ENCODE peak calls at places on chromosome 22, in five cellular contexts. V is GM12878, F is K562, S is SK-N-SH, O is HepG2. A is an unnamed sample.

GRCh38 chr22:43345761-43346261 is 2.6 kb upstream of the SCUBE1 start:
- DNase-seq in S (no peak), V (no peak), O (peak; percentile 46), F (peak; percentile 30), A (no peak)

GRCh38 chr22:41092847-41093371 is 517 bp downstream of the EP300 start:
- DNase-seq in V (no peak), F (peak; percentile 9), S (peak; percentile 21), O (peak; percentile 15), A (no peak)

GRCh38 chr22:41939981-41940852 is 6.7 kb downstream of the CENPM start:
- DNase-seq in V (peak; percentile 98), S (no peak), F (no peak), O (no peak), A (no peak)

GRCh38 chr22:45575607-45576272 is 73.1 kb downstream of the FBLN1 start:
- DNase-seq in O (no peak), F (no peak), S (no peak), V (no peak), A (no peak)

GRCh38 chr22:36417281-36417686 is 29.5 kb upstream of the MYH9 start:
- DNase-seq in V (no peak), S (no peak), O (no peak), F (no peak), A (no peak)

GRCh38 chr22:46256358-46256958 is 6.4 kb upstream of the CDPF1 start:
- DNase-seq in F (peak; percentile 44), O (peak; percentile 10), S (no peak), V (no peak), A (no peak)

GRCh38 chr22:29270475-29271271 is 2.6 kb downstream of the EWSR1 start:
- DNase-seq in V (no peak), O (peak; percentile 69), S (no peak), F (no peak), A (no peak)

GRCh38 chr22:41880653-41881052 is 34.2 kb downstream of the SHISA8 start:
- DNase-seq in F (no peak), O (no peak), S (no peak), V (no peak), A (no peak)

GRCh38 chr22:33332538-33332937 is 274.4 kb upstream of the SYN3 start:
- DNase-seq in S (no peak), O (no peak), F (no peak), V (no peak), A (no peak)

GRCh38 chr22:42967005-42967404 is 47.9 kb downstream of the PACSIN2 start:
- DNase-seq in V (no peak), S (no peak), O (no peak), F (no peak), A (no peak)

GRCh38 chr22:18078329-18079041 is 695 bp downstream of the PEX26 start:
- DNase-seq in F (peak; percentile 40), S (peak; percentile 63), O (peak; percentile 34), V (no peak), A (no peak)

GRCh38 chr22:28034760-28035401 is 115.8 kb upstream of the PITPNB start:
- DNase-seq in O (no peak), V (no peak), S (peak; percentile 64), F (peak; percentile 67), A (no peak)

GRCh38 chr22:17707526-17707925 is 66.7 kb downstream of the BID start:
- DNase-seq in S (no peak), F (no peak), O (no peak), V (no peak), A (no peak)

GRCh38 chr22:31496735-31497146 is 405 bp downstream of the SFI1 start:
- DNase-seq in V (no peak), F (peak; percentile 20), O (no peak), S (no peak), A (no peak)

GRCh38 chr22:24357547-24357946 is 69.9 kb upstream of the ADORA2A start:
- DNase-seq in S (no peak), O (no peak), F (no peak), V (no peak), A (no peak)

GRCh38 chr22:24338701-24339451 is 68.2 kb downstream of the SPECC1L start:
- DNase-seq in F (no peak), V (no peak), S (no peak), O (no peak), A (no peak)

GRCh38 chr22:27617214-27617881 is 184.2 kb downstream of the MN1 start:
- DNase-seq in S (no peak), O (no peak), V (no peak), F (no peak), A (no peak)

GRCh38 chr22:39179401-39179827 is 26.9 kb upstream of the CBX7 start:
- DNase-seq in F (peak; percentile 30), S (no peak), O (no peak), V (no peak), A (no peak)

GRCh38 chr22:30636226-30637077 is 871 bp downstream of the SLC35E4 start:
- DNase-seq in S (peak; percentile 60), V (no peak), F (no peak), O (no peak), A (no peak)

GRCh38 chr22:25475554-25476022 is 88.9 kb upstream of the GRK3 start:
- DNase-seq in S (peak; percentile 49), O (no peak), V (no peak), F (no peak), A (no peak)

GRCh38 chr22:37484115-37485005 is 1.8 kb downstream of the MFNG start:
- DNase-seq in F (no peak), O (no peak), S (no peak), V (peak; percentile 75), A (no peak)

GRCh38 chr22:44648821-44649566 is 53.0 kb upstream of the PRR5 start:
- DNase-seq in O (no peak), F (no peak), S (peak; percentile 19), V (no peak), A (no peak)

GRCh38 chr22:43424201-43424600 is 12.4 kb downstream of the MPPED1 start:
- DNase-seq in V (no peak), O (no peak), S (no peak), F (no peak), A (no peak)

GRCh38 chr22:47600281-47600680 is 837.8 kb downstream of the TBC1D22A start:
- DNase-seq in F (no peak), O (no peak), S (no peak), V (no peak), A (no peak)
- TF ChIP-seq RAD21 in F (no peak), O (no peak), S (no peak), V (no peak), A (no peak)

GRCh38 chr22:21633481-21633880 is 921 bp downstream of the CCDC116 start:
- DNase-seq in S (no peak), F (no peak), O (no peak), V (no peak), A (no peak)

GRCh38 chr22:21635771-21636510 is 3.4 kb downstream of the CCDC116 start:
- DNase-seq in O (no peak), V (no peak), F (no peak), S (no peak), A (no peak)

GRCh38 chr22:21634081-21634480 is 1.5 kb downstream of the CCDC116 start:
- DNase-seq in S (no peak), F (no peak), O (no peak), V (no peak), A (no peak)

GRCh38 chr22:21636629-21637218 is 4.2 kb downstream of the CCDC116 start:
- DNase-seq in S (no peak), F (no peak), O (no peak), V (no peak), A (no peak)

DNA sequence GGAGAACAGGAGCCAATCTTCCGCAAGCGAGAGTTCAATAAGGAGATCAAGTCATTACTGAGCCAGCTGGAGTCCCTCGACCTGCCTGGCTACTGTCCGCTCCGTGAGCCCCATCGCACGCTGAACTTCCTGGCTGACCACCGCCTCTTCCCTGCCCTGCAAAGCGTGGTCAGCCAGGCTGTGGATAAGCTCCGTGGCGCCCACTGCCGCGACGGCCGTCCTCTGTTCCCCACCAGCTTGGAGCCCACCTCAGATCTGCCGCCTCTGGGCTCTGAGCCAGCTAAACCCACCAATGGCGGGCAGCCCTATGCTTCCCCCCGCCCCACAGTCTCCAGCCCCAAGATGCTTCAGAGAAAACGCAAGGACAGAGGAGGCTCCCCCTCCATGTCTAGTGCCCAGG is 2.3 kb downstream of the CCDC116 start:
- DNase-seq in S (no peak), O (no peak), V (no peak), F (no peak), A (no peak)
- TF ChIP-seq SIN3A in S (no peak), O (no peak), V (no peak), F (no peak), A (no peak)

GRCh38 chr22:48778308-48779195 is 1049.1 kb downstream of the BRD1 start:
- DNase-seq in O (no peak), S (no peak), F (no peak), V (no peak), A (no peak)

GRCh38 chr22:48779661-48780596 is 1047.7 kb downstream of the BRD1 start:
- DNase-seq in O (no peak), F (no peak), S (no peak), V (no peak), A (no peak)

GRCh38 chr22:48780597-48781277 is 1046.9 kb downstream of the BRD1 start:
- DNase-seq in F (no peak), V (no peak), O (no peak), S (no peak), A (no peak)

GRCh38 chr22:48781391-48781790 is 1046.3 kb downstream of the BRD1 start:
- DNase-seq in O (no peak), S (no peak), F (no peak), V (no peak), A (no peak)

GRCh38 chr22:48779211-48779643 is 1048.4 kb downstream of the BRD1 start:
- DNase-seq in V (no peak), O (no peak), F (no peak), S (no peak), A (no peak)
- H3K9me3 ChIP-seq in V (no peaks in the 10 kb centered on the region), O (peaks cover 18% of the 10 kb centered on the region), F (no peaks in the 10 kb centered on the region), S (no peaks in the 10 kb centered on the region), A (peaks cover 15% of the 10 kb centered on the region)

GRCh38 chr22:19917389-19918138 is 24.0 kb upstream of the COMT start:
- DNase-seq in S (no peak), V (no peak), F (no peak), O (no peak), A (no peak)

GRCh38 chr22:19921544-19922081 is 20.0 kb upstream of the COMT start:
- DNase-seq in F (no peak), O (no peak), V (no peak), S (no peak), A (no peak)

GRCh38 chr22:19918332-19919106 is 23.1 kb upstream of the COMT start:
- DNase-seq in S (no peak), F (peak; percentile 69), V (no peak), O (no peak), A (no peak)

GRCh38 chr22:19916941-19917340 is 24.6 kb upstream of the COMT start:
- DNase-seq in S (no peak), V (no peak), F (no peak), O (no peak), A (no peak)

DNA sequence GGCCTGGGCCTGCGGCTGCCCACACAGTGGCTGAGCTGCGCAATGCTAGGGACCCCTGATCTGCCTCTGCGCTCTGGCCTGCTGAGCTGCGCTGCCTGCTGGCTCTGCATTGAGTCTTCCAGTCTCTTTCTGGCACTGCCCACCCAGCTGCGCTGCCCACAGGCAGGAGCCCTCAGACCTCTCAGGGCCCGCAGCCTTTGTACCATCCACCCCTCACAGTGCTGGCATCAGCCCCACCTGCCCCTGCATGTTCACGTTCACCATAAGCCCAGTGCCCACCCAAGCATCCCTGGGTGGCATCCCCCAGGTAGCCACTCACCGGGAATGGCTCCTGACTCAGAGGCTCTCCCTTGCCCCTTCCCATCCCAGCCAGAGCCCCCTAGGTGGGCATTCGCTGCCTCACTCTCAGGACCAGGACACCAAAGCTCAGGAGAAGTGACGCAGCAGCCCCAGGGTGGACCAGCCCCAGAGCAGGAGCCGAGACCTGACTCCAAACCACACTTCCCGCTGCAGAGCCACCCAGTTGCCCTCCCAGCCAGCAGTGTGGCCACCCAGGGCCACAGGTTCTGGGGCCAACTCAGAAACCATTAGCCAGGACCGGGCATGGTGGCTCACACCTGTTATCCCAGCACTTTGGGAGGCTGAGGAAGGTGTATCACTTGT is 21.7 kb upstream of the COMT start:
- DNase-seq in F (no peak), V (no peak), S (no peak), O (no peak), A (no peak)
- TF ChIP-seq RAD21 in F (no peak), V (no peak), S (no peak), O (no peak), A (no peak)